ENCODE peak calls at places on chromosomes 2 and 18, in four cellular contexts. O, Q, I and M are unnamed samples.

GRCh38 chr2:230472619-230473018 is 56.6 kb downstream of the SP100 start:
- DNase-seq in Q (no peak), I (peak), O (peak), M (peak)

GRCh38 chr2:53286336-53286735 is 481.3 kb upstream of the CHAC2 start:
- DNase-seq in Q (no peak), O (no peak), I (peak), M (no peak)

GRCh38 chr2:27871805-27872204 is 18.4 kb downstream of the RBKS start:
- DNase-seq in I (no peak), O (no peak), Q (no peak), M (no peak)

GRCh38 chr18:77025831-77026363 is 106.7 kb downstream of the MBP start:
- DNase-seq in Q (no peak), I (no peak), O (no peak), M (no peak)

GRCh38 chr2:38978908-38979307 is 89.2 kb downstream of the ARHGEF33 start:
- DNase-seq in I (no peak), O (no peak), Q (no peak), M (no peak)

GRCh38 chr2:156517419-156517818 is 81.2 kb downstream of the GPD2 start:
- DNase-seq in I (no peak), O (peak), Q (no peak), M (no peak)

GRCh38 chr2:109720379-109721116 is 73.6 kb upstream of the RGPD5 start:
- DNase-seq in I (no peak), O (no peak), Q (no peak), M (no peak)

GRCh38 chr2:201149064-201149820 is 33.3 kb downstream of the CFLAR start:
- DNase-seq in I (peak), Q (peak), O (peak), M (peak)

GRCh38 chr2:175889557-175890355 is 112.3 kb downstream of the LNPK start:
- DNase-seq in O (no peak), I (no peak), Q (no peak), M (no peak)

GRCh38 chr2:180730976-180731375 is 249.4 kb upstream of the UBE2E3 start:
- DNase-seq in I (peak), O (peak), Q (no peak), M (peak)

GRCh38 chr18:45589559-45590041 is 25.7 kb upstream of the SLC14A2 start:
- DNase-seq in Q (no peak), I (peak), O (peak), M (peak)

GRCh38 chr18:58044370-58045264 is 591 bp downstream of the NEDD4L start:
- DNase-seq in O (peak), Q (peak), I (no peak), M (peak)

GRCh38 chr2:6103949-6104348 is 411.8 kb downstream of the SOX11 start:
- DNase-seq in O (no peak), I (no peak), Q (peak), M (no peak)

GRCh38 chr2:8550932-8551621 is 130.8 kb upstream of the ID2 start:
- DNase-seq in O (no peak), Q (no peak), I (no peak), M (no peak)

GRCh38 chr2:40178171-40178778 is 273.6 kb downstream of the SLC8A1 start:
- DNase-seq in I (no peak), Q (no peak), O (no peak), M (no peak)

GRCh38 chr2:241551599-241551997 is 6.9 kb upstream of the BOK start:
- DNase-seq in I (no peak), O (no peak), Q (no peak), M (no peak)

GRCh38 chr18:32735781-32736180 is 37.0 kb downstream of the KLHL14 start:
- DNase-seq in O (peak), I (peak), Q (no peak), M (no peak)

GRCh38 chr2:150681120-150681796 is 193.8 kb upstream of the RND3 start:
- DNase-seq in O (peak), Q (no peak), I (peak), M (peak)

GRCh38 chr18:51519571-51519970 is 322.1 kb upstream of the MEX3C start:
- DNase-seq in Q (no peak), O (peak), I (no peak), M (no peak)

GRCh38 chr2:237707859-237708398 is 80.5 kb downstream of the LRRFIP1 start:
- DNase-seq in Q (no peak), I (no peak), O (peak), M (peak)

GRCh38 chr2:105055613-105056012 is 17.7 kb downstream of the MRPS9 start:
- DNase-seq in Q (no peak), O (peak), I (no peak), M (peak)

GRCh38 chr2:70070557-70071268 is 16.6 kb upstream of the PCBP1 start:
- DNase-seq in I (peak), Q (peak), O (peak), M (peak)

GRCh38 chr2:231387904-231388724 is 7.4 kb upstream of the B3GNT7 start:
- DNase-seq in Q (no peak), I (no peak), O (peak), M (peak)

GRCh38 chr2:30233142-30233961 is 2.0 kb downstream of the LBH start:
- DNase-seq in O (no peak), Q (no peak), I (no peak), M (peak)

DNA sequence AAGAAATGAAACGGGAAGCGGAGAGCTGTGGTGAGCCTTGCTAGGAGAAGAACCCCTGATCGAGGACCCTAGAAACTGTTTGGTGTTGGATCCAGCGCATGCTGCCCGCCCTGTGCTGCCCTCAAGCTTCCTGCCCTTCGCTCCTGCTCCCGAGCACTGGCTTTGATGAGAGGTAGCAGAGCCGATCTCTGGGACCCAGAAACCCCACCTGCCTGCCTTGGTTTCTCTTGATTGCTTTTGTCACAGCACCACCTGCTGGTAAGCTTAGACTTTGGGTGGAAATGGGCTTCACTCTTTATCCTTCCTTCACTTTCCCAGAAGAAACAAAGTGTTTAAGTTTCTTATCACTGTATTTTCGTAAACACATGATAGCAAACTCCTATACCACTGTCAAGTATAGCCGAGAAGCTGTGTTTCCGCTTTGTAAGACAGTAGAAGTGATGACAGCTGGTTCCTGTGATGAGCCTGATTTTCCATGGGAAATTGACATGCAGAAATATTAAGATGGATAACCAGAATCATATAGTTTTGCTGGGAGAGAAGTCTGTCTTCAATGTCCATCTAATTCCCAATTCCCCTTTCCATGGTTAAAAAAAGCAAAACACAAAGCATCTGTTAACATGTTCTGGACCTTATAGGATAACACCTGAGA is 267.4 kb downstream of the PHLPP1 start:
- DNase-seq in O (peak), I (no peak), Q (peak), M (peak)
- H3K4me3 ChIP-seq in O (no peak), I (peak), Q (no peak), M (peak)

GRCh38 chr2:166961933-166962332 is 73.7 kb downstream of the XIRP2 start:
- DNase-seq in Q (no peak), I (no peak), O (no peak), M (no peak)

GRCh38 chr2:166959556-166959955 is 71.3 kb downstream of the XIRP2 start:
- DNase-seq in Q (no peak), O (no peak), I (no peak), M (no peak)

GRCh38 chr2:166960702-166961101 is 72.4 kb downstream of the XIRP2 start:
- DNase-seq in Q (no peak), O (no peak), I (no peak), M (no peak)

GRCh38 chr2:166957686-166958085 is 69.4 kb downstream of the XIRP2 start:
- DNase-seq in Q (no peak), O (no peak), I (no peak), M (no peak)
- H3K4me3 ChIP-seq in Q (no peak), O (no peak), I (no peak), M (no peak)

DNA sequence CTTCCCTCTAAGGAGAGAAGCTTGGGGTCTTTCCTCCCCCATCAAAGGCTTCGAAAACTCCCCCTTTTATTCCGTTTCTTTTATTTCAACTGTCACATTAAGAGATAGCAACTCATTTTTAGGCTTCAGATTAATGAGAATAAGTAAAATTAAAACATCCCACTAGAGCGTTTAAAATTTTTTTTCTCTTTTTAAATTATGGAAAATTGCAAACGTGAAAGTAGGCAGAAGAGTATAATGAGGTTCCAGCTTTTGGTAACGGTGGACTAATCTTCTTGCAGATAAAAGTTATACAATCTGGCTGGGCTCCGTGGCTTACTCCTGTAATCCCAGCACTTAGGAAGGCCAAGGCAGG is 21.9 kb upstream of the RMP24 start:
- DNase-seq in Q (no peak), I (no peak), O (no peak), M (no peak)
- H3K4me3 ChIP-seq in Q (no peak), I (peak), O (peak), M (no peak)

GRCh38 chr18:55907352-55908045 is 319.5 kb upstream of the TCF4 start:
- DNase-seq in O (peak), I (no peak), Q (no peak), M (peak)
- H3K4me3 ChIP-seq in O (no peak), I (peak), Q (no peak), M (no peak)